ENCODE peak calls at places on chromosomes 1 and 21, in six cellular contexts. C is suprapubic skin, N is body of pancreas, Y is IMR-90, G is left lung, W is MM.1S. U is an unnamed sample. For H3K27me3 and H3K9me3, the result is how much of the 10 kb centered on the place peaks cover.

GRCh38 chr1:165543651-165544452 is at the start of gene LRRC52:
- DNase-seq in N (peak), W (no peak), C (peak), G (peak), Y (no peak), U (no peak)

GRCh38 chr21:17257784-17258183 is 255.1 kb upstream of the CXADR start:
- DNase-seq in G (no peak), C (no peak), W (no peak), N (no peak), Y (no peak), U (no peak)

GRCh38 chr1:84174051-84174556 is 30.0 kb downstream of the PRKACB start:
- DNase-seq in N (no peak), C (no peak), G (no peak), Y (peak), W (no peak), U (no peak)

GRCh38 chr1:107480548-107480947 is 339.7 kb downstream of the NTNG1 start:
- DNase-seq in Y (no peak), G (peak), W (peak), C (no peak), N (peak), U (no peak)

GRCh38 chr21:32298658-32299081 is at the start of gene MRAP:
- DNase-seq in G (no peak), Y (no peak), N (no peak), C (peak), W (no peak), U (no peak)

GRCh38 chr1:78075621-78076020 is 29.9 kb downstream of the GIPC2 start:
- DNase-seq in W (no peak), C (no peak), G (no peak), Y (peak), N (no peak), U (no peak)

GRCh38 chr1:99648107-99648506 is 2.2 kb downstream of the PALMD start:
- DNase-seq in W (no peak), C (peak), G (peak), N (no peak), Y (no peak), U (no peak)

GRCh38 chr21:42522771-42523170 is 9.1 kb downstream of the SLC37A1 start:
- DNase-seq in N (no peak), G (peak), Y (no peak), C (no peak), W (no peak), U (no peak)

GRCh38 chr1:158117854-158118691 is 62.6 kb upstream of the CD1D start:
- DNase-seq in Y (peak), G (peak), C (peak), W (peak), N (peak), U (no peak)

GRCh38 chr1:52637946-52638345 is 5.0 kb downstream of the SHISAL2A start:
- DNase-seq in G (no peak), N (no peak), W (no peak), Y (no peak), C (no peak), U (no peak)

GRCh38 chr21:25409992-25410391 is 197.3 kb downstream of the MRPL39 start:
- DNase-seq in G (no peak), Y (no peak), N (no peak), C (no peak), W (no peak), U (no peak)

GRCh38 chr21:25385912-25386474 is 221.3 kb downstream of the MRPL39 start:
- DNase-seq in Y (peak), N (peak), C (no peak), W (peak), G (no peak), U (peak)

GRCh38 chr1:21857142-21857839 is 45.2 kb downstream of the LDLRAD2 start:
- DNase-seq in N (no peak), G (no peak), Y (no peak), W (no peak), C (peak), U (no peak)

GRCh38 chr1:232635778-232636356 is 5.9 kb upstream of the SIPA1L2 start:
- DNase-seq in C (no peak), N (no peak), Y (peak), W (peak), G (no peak), U (peak)

GRCh38 chr21:34526618-34527290 is 14.7 kb upstream of the KCNE1 start:
- DNase-seq in N (peak), G (peak), C (peak), W (peak), Y (peak), U (peak)

GRCh38 chr1:212518188-212518951 is 85.7 kb downstream of the NENF start:
- DNase-seq in C (peak), W (no peak), Y (peak), N (peak), G (peak), U (no peak)

GRCh38 chr1:42739753-42740700 is at the start of gene CLDN19:
- DNase-seq in N (no peak), W (no peak), G (no peak), Y (no peak), C (no peak), U (no peak)

GRCh38 chr1:214228976-214229375 is 52.0 kb upstream of the SMYD2 start:
- DNase-seq in N (no peak), G (no peak), Y (no peak), W (no peak), C (no peak), U (no peak)

GRCh38 chr1:212485895-212486590 is 53.3 kb downstream of the NENF start:
- DNase-seq in G (peak), Y (peak), N (peak), W (no peak), C (peak), U (peak)

GRCh38 chr1:156858959-156859522 is at the start of gene INSRR:
- DNase-seq in G (no peak), C (no peak), W (no peak), Y (no peak), N (no peak), U (no peak)

GRCh38 chr1:87084247-87084836 is 169.9 kb downstream of the HS2ST1 start:
- DNase-seq in C (no peak), W (peak), N (no peak), G (no peak), Y (peak), U (no peak)

GRCh38 chr1:145758116-145758515 is 38.8 kb downstream of the CD160 start:
- DNase-seq in G (no peak), W (no peak), C (no peak), N (no peak), Y (no peak), U (no peak)

GRCh38 chr21:45021428-45022347 is 52.7 kb upstream of the ADARB1 start:
- DNase-seq in N (peak), Y (no peak), W (no peak), G (peak), C (peak), U (no peak)

GRCh38 chr1:235996048-235996785 is 68.7 kb downstream of the NID1 start:
- DNase-seq in W (no peak), Y (no peak), C (no peak), G (no peak), N (no peak), U (no peak)

GRCh38 chr1:203563291-203563690 is 63.3 kb upstream of the ATP2B4 start:
- DNase-seq in G (no peak), Y (no peak), N (no peak), C (no peak), W (no peak), U (no peak)

GRCh38 chr1:8481650-8482380 is 163.9 kb downstream of the SLC45A1 start:
- DNase-seq in Y (peak), N (no peak), G (no peak), W (no peak), C (no peak), U (no peak)

GRCh38 chr1:173208146-173208545 is 1.0 kb upstream of the TNFSF4 start:
- DNase-seq in C (no peak), N (no peak), G (no peak), W (no peak), Y (peak), U (no peak)

GRCh38 chr1:85275701-85276289 is 637 bp downstream of the BCL10 start:
- DNase-seq in G (no peak), W (peak), Y (peak), N (no peak), C (no peak), U (no peak)

GRCh38 chr1:149917590-149918144 is at the start of gene SV2A:
- DNase-seq in W (no peak), N (no peak), C (no peak), Y (peak), G (no peak), U (no peak)

DNA sequence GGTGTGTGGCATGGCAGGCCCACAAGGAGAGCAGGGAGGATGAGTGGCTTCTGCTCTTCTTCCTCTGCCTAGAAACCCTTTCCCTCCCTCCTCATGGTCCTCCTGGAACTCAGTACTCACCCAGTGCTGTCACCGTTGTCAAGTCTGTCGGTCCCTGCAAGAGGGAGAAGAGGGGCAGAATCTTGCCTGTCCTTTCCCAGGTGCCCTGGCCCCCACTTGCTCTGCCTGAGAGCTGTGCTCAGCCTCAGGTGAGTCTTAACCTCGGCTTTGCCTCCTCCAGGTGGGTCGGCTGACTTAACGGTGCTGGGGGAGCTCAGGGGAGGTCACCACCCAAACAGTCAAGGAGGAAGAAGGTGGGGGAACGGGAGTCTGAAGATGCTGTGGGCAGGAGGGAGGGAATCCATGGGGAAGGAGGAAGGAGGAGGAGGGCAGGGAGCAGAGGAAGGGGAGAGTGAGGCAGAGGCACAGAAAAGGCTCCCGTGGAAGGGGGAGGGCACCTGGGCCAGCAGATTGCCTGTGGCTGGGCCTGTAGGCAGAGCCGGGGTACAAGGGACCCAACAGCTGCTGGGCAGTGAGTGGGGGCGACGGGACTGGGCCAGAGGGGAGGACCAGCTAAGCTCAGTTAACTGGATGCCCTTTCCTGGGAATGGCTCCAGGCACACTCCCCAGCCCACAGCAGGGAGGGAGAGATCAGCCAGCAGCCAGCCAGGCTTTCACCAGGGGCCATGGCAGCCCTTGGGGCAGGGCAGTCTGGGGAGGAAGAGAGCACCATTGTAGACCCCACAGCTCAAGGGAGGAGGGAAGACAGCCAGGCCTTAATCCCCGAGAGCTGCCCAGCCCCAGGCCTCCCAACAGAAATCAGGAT is 26.3 kb downstream of the CTNNBIP1 start:
- DNase-seq in Y (no peak), W (no peak), C (no peak), N (no peak), G (no peak), U (no peak)
- H3K27me3 ChIP-seq in Y (under half), W (under half), C (under half), N (under half), G (under half), U (under half)

GRCh38 chr1:12851779-12852178 is 3.3 kb upstream of the HNRNPCL1 start:
- DNase-seq in W (no peak), G (no peak), C (no peak), Y (no peak), N (no peak), U (no peak)
- H3K9me3 ChIP-seq in W (under half), G (under half), C (under half), Y (under half), N (under half), U (under half)

DNA sequence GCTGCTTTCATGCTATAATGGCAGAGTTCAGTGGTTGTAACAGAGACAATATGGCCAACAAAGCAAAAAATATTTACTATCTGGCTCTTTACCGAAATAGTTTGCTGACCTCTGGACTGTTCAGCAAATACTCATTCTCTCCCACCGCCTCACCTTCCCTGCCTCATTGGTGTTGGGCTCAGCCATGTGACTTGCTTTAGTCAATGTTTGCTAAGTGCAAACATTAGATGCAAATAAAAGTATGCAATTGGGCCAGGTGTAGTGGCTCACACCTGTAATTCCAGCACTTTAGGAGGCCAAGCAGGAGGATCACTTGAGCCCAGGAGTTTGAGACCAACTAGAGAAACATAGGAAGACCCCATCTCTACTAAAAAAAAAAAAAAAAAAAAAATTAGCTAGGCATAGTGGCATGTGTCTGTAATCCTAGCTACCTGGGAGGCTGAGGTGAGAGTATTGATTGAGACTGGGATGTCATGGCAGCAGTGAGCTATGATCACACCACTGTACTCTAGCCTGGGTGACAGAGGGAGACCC is 55.1 kb downstream of the RPL5 start:
- DNase-seq in Y (no peak), C (no peak), G (no peak), N (peak), W (no peak), U (no peak)
- H3K27ac ChIP-seq in Y (no peak), C (no peak), G (no peak), N (peak), W (no peak), U (no peak)

DNA sequence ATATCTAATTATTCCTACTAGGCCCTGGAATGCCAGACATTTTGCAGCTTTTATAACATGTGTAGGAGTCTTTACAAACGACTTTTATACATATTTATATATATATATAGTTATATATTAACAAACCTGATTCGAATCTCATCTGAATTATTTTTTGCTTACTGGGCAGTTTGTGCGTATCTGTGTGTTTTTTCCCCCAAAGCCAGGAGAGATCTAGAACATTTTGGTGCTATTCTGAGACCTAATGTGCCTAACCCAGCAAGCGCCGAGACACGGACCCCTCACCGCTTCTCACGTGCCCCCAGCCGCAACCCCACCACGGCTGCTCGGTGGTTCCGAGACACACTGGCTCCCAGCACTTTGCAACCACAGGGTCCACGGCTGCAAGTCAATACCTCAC is 54.8 kb downstream of the CASZ1 start:
- DNase-seq in Y (no peak), W (no peak), C (no peak), G (no peak), N (no peak), U (no peak)
- H3K27me3 ChIP-seq in Y (under half), W (half or more), C (under half), G (under half), N (under half), U (under half)

GRCh38 chr1:2834146-2834475 is 32.6 kb upstream of the TTC34 start:
- DNase-seq in Y (no peak), C (no peak), N (no peak), W (no peak), G (no peak), U (no peak)
- H3K9me3 ChIP-seq in Y (half or more), C (under half), N (under half), W (under half), G (under half), U (half or more)

GRCh38 chr1:230072296-230072695 is 5.3 kb downstream of the GALNT2 start:
- DNase-seq in G (no peak), N (peak), W (no peak), C (no peak), Y (no peak), U (no peak)

GRCh38 chr1:230074270-230074669 is 7.2 kb downstream of the GALNT2 start:
- DNase-seq in N (no peak), C (no peak), W (no peak), Y (no peak), G (no peak), U (no peak)

GRCh38 chr1:230073371-230074035 is 6.5 kb downstream of the GALNT2 start:
- DNase-seq in G (no peak), N (no peak), C (no peak), Y (peak), W (no peak), U (peak)

GRCh38 chr1:230071316-230071715 is 4.3 kb downstream of the GALNT2 start:
- DNase-seq in W (no peak), G (no peak), Y (no peak), N (no peak), C (no peak), U (no peak)

GRCh38 chr1:230072866-230073265 is 5.8 kb downstream of the GALNT2 start:
- DNase-seq in N (no peak), W (no peak), C (no peak), Y (no peak), G (no peak), U (no peak)
- H3K27ac ChIP-seq in N (peak), W (no peak), C (no peak), Y (no peak), G (no peak), U (no peak)

GRCh38 chr21:36681117-36681631 is 17.7 kb upstream of the SIM2 start:
- DNase-seq in W (no peak), G (no peak), Y (no peak), N (no peak), C (no peak), U (no peak)
- H3K27me3 ChIP-seq in W (under half), G (under half), Y (under half), N (under half), C (half or more), U (under half)

GRCh38 chr1:4723106-4723505 is 68.7 kb downstream of the AJAP1 start:
- DNase-seq in G (no peak), N (no peak), C (no peak), W (no peak), Y (no peak), U (no peak)
- H3K9me3 ChIP-seq in G (under half), N (under half), C (under half), W (under half), Y (half or more), U (half or more)

GRCh38 chr1:18881642-18882431 is 20.5 kb downstream of the ALDH4A1 start:
- DNase-seq in N (no peak), G (no peak), Y (no peak), W (no peak), C (no peak), U (no peak)

GRCh38 chr1:18884419-18884717 is 18.0 kb downstream of the ALDH4A1 start:
- DNase-seq in C (no peak), N (no peak), G (no peak), Y (no peak), W (no peak), U (no peak)

GRCh38 chr1:18883636-18884418 is 18.5 kb downstream of the ALDH4A1 start:
- DNase-seq in W (peak), N (peak), G (peak), C (peak), Y (peak), U (peak)

GRCh38 chr1:18882511-18882910 is 19.8 kb downstream of the ALDH4A1 start:
- DNase-seq in W (no peak), G (no peak), Y (peak), N (no peak), C (no peak), U (no peak)

DNA sequence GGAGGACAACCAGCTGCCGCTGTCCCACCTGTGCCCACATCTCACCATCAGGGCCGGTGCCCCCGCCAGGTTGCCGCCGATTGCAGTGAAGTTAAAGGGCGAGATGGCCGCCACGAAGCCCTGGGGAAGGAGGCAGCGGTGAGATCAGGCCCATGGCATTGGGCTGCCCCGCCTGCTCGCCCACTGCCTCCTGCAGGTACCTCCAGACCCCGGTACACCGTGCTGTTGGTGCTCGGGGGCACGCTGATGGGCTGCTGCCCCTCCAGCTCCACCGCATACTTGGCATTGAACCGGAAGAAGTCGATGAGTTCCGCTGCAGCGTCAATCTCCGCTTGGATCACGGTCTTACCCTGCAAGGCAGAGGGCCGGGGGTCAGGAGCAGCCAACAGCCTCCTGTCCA is 19.3 kb downstream of the ALDH4A1 start:
- DNase-seq in G (no peak), C (no peak), Y (no peak), N (no peak), W (no peak), U (no peak)
- H3K27ac ChIP-seq in G (no peak), C (no peak), Y (no peak), N (no peak), W (no peak), U (no peak)

DNA sequence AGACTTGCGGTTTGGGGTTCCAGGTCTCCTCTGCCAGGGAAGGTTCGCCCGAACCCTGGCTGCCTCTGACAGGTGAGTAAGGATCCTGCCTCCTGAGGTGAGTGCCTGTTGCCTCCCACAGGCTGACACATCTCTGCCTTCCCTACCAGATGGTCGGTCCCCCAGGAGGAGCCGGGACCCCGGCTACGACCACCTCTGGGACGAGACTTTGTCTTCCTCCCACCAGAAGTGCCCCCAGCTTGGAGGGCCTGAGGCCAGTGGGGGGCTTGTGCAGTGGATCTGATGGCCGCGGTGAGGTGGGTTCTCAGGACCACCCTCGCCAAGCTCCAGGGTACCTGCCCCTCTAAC is 7.6 kb downstream of the PERM1 start:
- DNase-seq in G (no peak), W (no peak), Y (no peak), N (no peak), C (no peak), U (no peak)
- H3K27me3 ChIP-seq in G (under half), W (under half), Y (under half), N (under half), C (half or more), U (under half)

U was measured in AG04450.